ENCODE peak calls at places on chromosomes 16 and 17, in eight cellular contexts. I is stomach, L is HCT116, C is heart right ventricle, K is RWPE1, E is tibial nerve, X is type B pancreatic cell, G is GM20000. Z is an unnamed sample.

GRCh38 chr16:75203667-75204409 is 3.1 kb downstream of the CTRB2 start:
- DNase-seq in I (no peak), L (no peak), C (no peak), K (no peak), E (no peak), X (no peak), G (no peak), Z (no peak)

GRCh38 chr16:48126801-48127644 is 28.8 kb downstream of the ABCC12 start:
- DNase-seq in I (peak), L (no peak), C (no peak), K (peak), E (no peak), X (no peak), G (no peak), Z (no peak)

GRCh38 chr17:79082311-79083190 is 7.9 kb downstream of the ENGASE start:
- DNase-seq in I (peak), L (peak), C (peak), K (peak), E (peak), X (no peak), G (peak), Z (peak)

GRCh38 chr16:73739049-73739769 is 557.4 kb upstream of the PSMD7 start:
- DNase-seq in I (no peak), L (no peak), C (no peak), K (no peak), E (no peak), X (no peak), G (no peak), Z (no peak)

GRCh38 chr17:18371455-18371854 is 6.1 kb upstream of the EVPLL start:
- DNase-seq in I (no peak), L (no peak), C (no peak), K (no peak), E (no peak), X (no peak), G (no peak), Z (peak)

GRCh38 chr17:59357929-59358328 is 26.5 kb downstream of the YPEL2 start:
- DNase-seq in I (no peak), L (no peak), C (no peak), K (peak), E (no peak), X (no peak), G (no peak), Z (no peak)

GRCh38 chr17:40110457-40110856 is 10.1 kb upstream of the NR1D1 start:
- DNase-seq in I (no peak), L (no peak), C (peak), K (no peak), E (peak), X (no peak), G (no peak), Z (no peak)

GRCh38 chr16:70754371-70754770 is 46.6 kb downstream of the VAC14 start:
- DNase-seq in I (no peak), L (no peak), C (no peak), K (no peak), E (no peak), X (no peak), G (no peak), Z (no peak)

GRCh38 chr16:48383877-48384304 is 1.3 kb downstream of the SIAH1 start:
- DNase-seq in I (no peak), L (no peak), C (no peak), K (peak), E (peak), X (no peak), G (peak), Z (peak)

GRCh38 chr16:53412549-53412948 is 21.7 kb upstream of the RBL2 start:
- DNase-seq in I (no peak), L (no peak), C (no peak), K (no peak), E (no peak), X (no peak), G (no peak), Z (no peak)

GRCh38 chr16:69932228-69932627 is 18.9 kb upstream of the CLEC18A start:
- DNase-seq in I (no peak), L (no peak), C (no peak), K (no peak), E (no peak), X (no peak), G (no peak), Z (peak)

GRCh38 chr17:49691086-49691676 is 13.3 kb upstream of the SPOP start:
- DNase-seq in I (no peak), L (no peak), C (peak), K (no peak), E (peak), X (no peak), G (no peak), Z (no peak)

GRCh38 chr16:84021488-84021887 is 21.1 kb downstream of the SLC38A8 start:
- DNase-seq in I (no peak), L (no peak), C (no peak), K (no peak), E (no peak), X (no peak), G (no peak), Z (no peak)

GRCh38 chr16:87897563-87898505 is 28.5 kb upstream of the SLC7A5 start:
- DNase-seq in I (no peak), L (no peak), C (no peak), K (no peak), E (no peak), X (no peak), G (no peak), Z (no peak)

GRCh38 chr17:48546924-48547838 is 2.3 kb upstream of the HOXB2 start:
- DNase-seq in I (no peak), L (no peak), C (no peak), K (no peak), E (no peak), X (no peak), G (no peak), Z (no peak)

GRCh38 chr17:29645516-29646051 is 22.9 kb upstream of the CORO6 start:
- DNase-seq in I (peak), L (no peak), C (peak), K (no peak), E (peak), X (no peak), G (no peak), Z (no peak)

GRCh38 chr16:57556941-57557541 is 14.6 kb downstream of the ADGRG5 start:
- DNase-seq in I (no peak), L (no peak), C (no peak), K (no peak), E (no peak), X (peak), G (no peak), Z (no peak)

GRCh38 chr16:25109643-25110042 is 1.9 kb upstream of the LCMT1 start:
- DNase-seq in I (no peak), L (peak), C (peak), K (peak), E (peak), X (no peak), G (no peak), Z (no peak)

GRCh38 chr17:61401280-61402072 is 1.8 kb downstream of the TBX2 start:
- DNase-seq in I (no peak), L (no peak), C (no peak), K (no peak), E (no peak), X (no peak), G (no peak), Z (no peak)

GRCh38 chr16:17343028-17343427 is 127.7 kb downstream of the XYLT1 start:
- DNase-seq in I (no peak), L (no peak), C (no peak), K (no peak), E (no peak), X (no peak), G (peak), Z (peak)

GRCh38 chr16:88593064-88593463 is 22.9 kb downstream of the ZC3H18 start:
- DNase-seq in I (no peak), L (no peak), C (no peak), K (no peak), E (no peak), X (no peak), G (no peak), Z (no peak)

GRCh38 chr16:27745348-27745747 is 195.4 kb downstream of the KATNIP start:
- DNase-seq in I (no peak), L (no peak), C (no peak), K (no peak), E (no peak), X (no peak), G (no peak), Z (no peak)

GRCh38 chr17:80000955-80001354 is 34.7 kb downstream of the TBC1D16 start:
- DNase-seq in I (no peak), L (no peak), C (peak), K (no peak), E (no peak), X (no peak), G (no peak), Z (no peak)

GRCh38 chr17:56707312-56708219 is 114.1 kb downstream of the NOG start:
- DNase-seq in I (no peak), L (no peak), C (no peak), K (no peak), E (no peak), X (no peak), G (no peak), Z (no peak)

GRCh38 chr17:30199600-30199999 is 35.9 kb downstream of the SLC6A4 start:
- DNase-seq in I (no peak), L (no peak), C (no peak), K (no peak), E (no peak), X (no peak), G (no peak), Z (no peak)

GRCh38 chr17:35748323-35748960 is 4.6 kb downstream of the GAS2L2 start:
- DNase-seq in I (peak), L (no peak), C (no peak), K (peak), E (no peak), X (no peak), G (no peak), Z (no peak)

GRCh38 chr17:81517009-81517338 is 4.4 kb upstream of the ACTG1 start:
- DNase-seq in I (no peak), L (no peak), C (no peak), K (no peak), E (no peak), X (no peak), G (no peak), Z (no peak)

GRCh38 chr17:81516439-81516838 is 3.8 kb upstream of the ACTG1 start:
- DNase-seq in I (no peak), L (no peak), C (no peak), K (no peak), E (no peak), X (no peak), G (no peak), Z (no peak)

GRCh38 chr17:81518785-81519283 is 6.2 kb upstream of the ACTG1 start:
- DNase-seq in I (peak), L (no peak), C (no peak), K (peak), E (no peak), X (no peak), G (peak), Z (peak)

GRCh38 chr17:81518113-81518784 is 5.7 kb upstream of the ACTG1 start:
- DNase-seq in I (no peak), L (no peak), C (no peak), K (no peak), E (no peak), X (no peak), G (no peak), Z (no peak)

DNA sequence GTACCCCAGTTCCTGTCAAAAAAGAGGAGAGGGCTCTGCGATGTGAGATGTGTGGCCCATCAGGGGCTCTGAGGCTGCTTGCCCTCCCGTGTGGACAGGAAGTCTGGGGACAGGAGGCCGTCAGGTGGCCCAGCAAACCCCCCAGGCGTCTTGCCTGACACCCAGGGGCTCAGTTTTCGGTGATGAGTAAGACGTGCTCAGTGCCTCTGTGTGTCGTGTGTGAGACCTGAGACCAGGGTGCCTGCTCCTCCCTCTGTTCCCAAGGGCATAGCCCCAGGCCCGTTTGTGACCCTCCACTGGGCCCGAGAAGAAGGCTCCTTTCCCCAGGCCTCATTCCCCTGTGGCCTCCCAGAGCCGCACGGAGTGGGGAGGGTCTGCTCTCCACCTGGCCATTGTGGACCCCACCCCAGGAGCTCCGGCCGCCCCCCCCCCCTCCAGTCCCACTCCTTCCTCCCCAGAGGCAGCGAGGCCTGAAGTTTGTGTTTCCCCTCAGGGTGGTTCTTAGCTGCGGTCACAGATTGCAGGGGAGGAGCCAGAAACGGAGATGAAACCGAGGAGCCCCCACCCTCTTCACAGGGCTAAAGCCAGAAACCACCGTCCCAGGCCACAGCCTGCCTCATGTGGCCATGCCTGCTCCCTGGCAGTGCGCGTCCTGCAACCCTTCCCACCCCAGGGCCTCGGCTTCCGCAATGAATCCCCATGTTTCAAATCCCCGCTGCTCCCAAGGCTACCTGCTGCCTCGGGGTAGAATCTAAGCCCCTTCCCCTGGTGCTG is 4.9 kb upstream of the ACTG1 start:
- DNase-seq in I (no peak), L (no peak), C (no peak), K (no peak), E (no peak), X (no peak), G (peak), Z (peak)
- TF ChIP-seq CTCF in I (no peak), L (no peak), C (no peak), K (no peak), E (no peak), X (no peak), G (no peak), Z (no peak)

GRCh38 chr17:5531019-5531418 is 44.7 kb downstream of the MIS12 start:
- DNase-seq in I (no peak), L (no peak), C (no peak), K (no peak), E (no peak), X (no peak), G (no peak), Z (no peak)

GRCh38 chr17:5533486-5534315 is 47.3 kb downstream of the MIS12 start:
- DNase-seq in I (no peak), L (no peak), C (no peak), K (no peak), E (no peak), X (no peak), G (no peak), Z (no peak)

GRCh38 chr17:5535436-5535835 is 48.9 kb downstream of the NLRP1 start:
- DNase-seq in I (no peak), L (no peak), C (no peak), K (no peak), E (no peak), X (no peak), G (no peak), Z (no peak)

GRCh38 chr17:5530265-5530782 is 44.0 kb downstream of the MIS12 start:
- DNase-seq in I (no peak), L (no peak), C (no peak), K (no peak), E (no peak), X (no peak), G (no peak), Z (no peak)

GRCh38 chr17:5532581-5532980 is 46.2 kb downstream of the MIS12 start:
- DNase-seq in I (no peak), L (no peak), C (no peak), K (no peak), E (no peak), X (no peak), G (no peak), Z (no peak)
- TF ChIP-seq CTCF in I (no peak), L (no peak), C (no peak), K (no peak), E (no peak), X (no peak), G (no peak), Z (no peak)

DNA sequence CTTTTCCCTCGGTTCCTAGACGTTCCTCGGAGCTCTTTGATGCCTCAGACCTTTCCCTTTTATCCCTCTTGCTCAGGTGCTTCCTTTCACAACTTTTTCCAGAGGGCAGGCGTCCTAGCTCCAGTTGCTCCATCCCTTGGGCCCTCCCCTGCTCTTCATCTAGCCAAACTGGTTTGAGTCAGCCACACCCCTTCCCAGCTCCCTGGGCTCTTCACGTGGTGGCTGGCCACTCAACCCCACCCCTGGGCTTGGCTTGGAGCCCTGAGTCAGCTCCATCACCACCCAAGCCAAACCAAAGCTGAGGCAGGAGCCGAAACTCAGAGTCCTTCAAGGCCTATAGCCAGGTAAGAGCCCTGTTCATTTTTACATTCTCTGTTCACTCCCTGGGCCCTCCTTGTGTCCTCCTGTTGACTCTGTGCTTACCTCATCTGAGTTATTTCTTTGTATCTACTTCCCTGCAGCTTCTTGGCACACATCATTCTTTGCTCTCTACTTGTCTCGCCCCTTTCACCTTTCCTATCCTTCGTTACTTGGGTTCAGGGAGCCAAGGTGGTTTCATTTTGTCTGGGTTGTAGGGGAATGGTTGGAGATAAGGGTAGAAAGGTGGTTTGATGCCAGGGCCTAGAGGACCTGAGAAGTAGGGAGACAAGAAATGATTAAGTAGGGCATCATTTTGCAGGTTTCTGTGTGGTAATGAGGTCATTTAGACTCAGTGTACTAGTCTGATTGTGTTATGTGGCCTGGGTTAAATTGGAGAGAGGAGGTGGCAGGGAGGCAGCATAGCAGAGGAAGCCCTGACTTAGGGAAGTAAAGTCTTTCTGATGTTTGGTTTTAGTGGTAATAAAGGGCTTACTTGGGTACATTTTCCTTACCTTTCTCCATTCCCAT is 7.6 kb upstream of the PHKG2 start:
- DNase-seq in I (peak), L (peak), C (peak), K (peak), E (peak), X (no peak), G (no peak), Z (no peak)
- TF ChIP-seq CTCF in I (no peak), L (no peak), C (no peak), K (no peak), E (no peak), X (no peak), G (no peak), Z (no peak)

DNA sequence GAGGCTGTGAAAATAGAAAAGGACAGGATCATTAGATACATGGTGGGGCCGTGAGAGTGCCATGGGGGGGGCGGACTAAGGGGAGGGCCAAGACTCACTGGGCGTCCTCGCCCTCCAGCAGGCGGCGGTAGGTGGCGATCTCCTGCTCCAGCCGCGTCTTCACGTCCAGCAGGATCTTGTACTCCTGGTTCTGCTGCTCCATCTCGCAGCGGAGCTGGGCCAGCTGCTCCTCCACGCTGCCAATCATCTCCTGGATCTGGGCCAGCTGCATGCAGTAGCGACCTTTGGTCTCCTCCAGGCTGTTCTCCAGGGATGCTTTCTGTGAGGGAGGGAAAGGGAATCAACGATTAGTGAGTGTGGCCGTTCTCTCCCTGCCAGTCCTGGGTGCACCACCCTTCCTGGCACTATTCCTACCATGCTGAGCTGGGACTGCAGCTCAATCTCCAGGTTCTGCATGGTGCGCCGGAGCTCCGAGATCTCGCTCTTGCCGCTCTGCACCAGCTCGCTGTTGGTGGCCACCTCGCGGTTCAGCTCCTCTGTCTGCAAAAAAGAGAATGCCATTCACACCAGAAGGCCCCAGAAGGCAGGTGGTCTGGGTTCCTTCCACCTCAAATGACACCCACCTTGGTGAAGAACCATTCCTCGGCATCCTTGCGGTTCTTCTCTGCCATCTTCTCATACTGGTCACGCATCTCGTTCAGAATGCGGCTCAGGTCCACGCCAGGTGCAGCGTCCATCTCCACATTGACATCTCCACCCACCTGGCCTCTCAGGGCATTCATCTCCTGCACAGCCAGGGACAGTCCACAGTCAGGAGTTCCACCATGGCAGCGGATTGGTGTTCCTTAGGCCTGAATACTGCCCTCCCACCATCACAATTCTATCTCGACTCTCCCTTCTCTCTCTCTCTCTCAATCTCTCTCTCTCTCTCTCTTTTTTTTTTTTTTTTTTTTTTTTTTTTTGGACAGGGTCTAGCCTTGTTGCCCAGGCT is 3.3 kb downstream of the KRT14 start:
- DNase-seq in I (peak), L (no peak), C (no peak), K (no peak), E (no peak), X (no peak), G (no peak), Z (no peak)
- TF ChIP-seq CTCF in I (no peak), L (no peak), C (no peak), K (no peak), E (no peak), X (no peak), G (no peak), Z (no peak)